ENCODE peak calls at places on chromosome 7, in ten cellular contexts. B is activated CD8-positive, alpha-beta memory T cell treated with anti-CD3 and anti-CD28 coated beads, Interleukin-2, amount 50 U/mL, for 4 hours; M is posterior cingulate gyrus; W is amniotic epithelial cell; Q is foreskin fibroblast; O is NCI-H774; P is cerebellum; U is ELR; Y is Jurkat, Clone E6-1; A is effector CD4-positive, alpha-beta T cell. C is an unnamed sample.
A peak's percentile ranks its signal among the peaks of the same experiment; 100 is the strongest.

GRCh38 chr7:19413444-19413965 is 268.3 kb upstream of the FERD3L start:
- DNase-seq in B (no peak), M (no peak), W (no peak), Q (no peak), O (peak; percentile 35), P (no peak), U (no peak), Y (no peak), A (no peak), C (no peak)

GRCh38 chr7:140541513-140542192 is 62.3 kb upstream of the MKRN1 start:
- DNase-seq in B (no peak), M (no peak), W (peak; percentile 95), Q (peak; percentile 74), O (no peak), P (peak; percentile 24), U (peak; percentile 93), Y (no peak), A (no peak), C (peak; percentile 81)

GRCh38 chr7:142887282-142888015 is 1.9 kb upstream of the TRPV6 start:
- DNase-seq in B (no peak), M (no peak), W (no peak), Q (no peak), O (no peak), P (no peak), U (no peak), Y (no peak), A (no peak), C (no peak)

GRCh38 chr7:3063016-3063753 is 19.5 kb upstream of the CARD11 start:
- DNase-seq in B (peak; percentile 79), M (no peak), W (no peak), Q (no peak), O (no peak), P (no peak), U (no peak), Y (no peak), A (no peak), C (no peak)

GRCh38 chr7:43249808-43250145 is 137.3 kb downstream of the HECW1 start:
- DNase-seq in B (no peak), M (no peak), W (peak; percentile 59), Q (peak; percentile 18), O (no peak), P (no peak), U (peak; percentile 8), Y (no peak), A (no peak), C (no peak)

GRCh38 chr7:151091431-151091830 is 5.2 kb downstream of the AGAP3 start:
- DNase-seq in B (no peak), M (no peak), W (no peak), Q (no peak), O (no peak), P (no peak), U (peak; percentile 38), Y (no peak), A (no peak), C (no peak)

GRCh38 chr7:120876922-120877321 is 19.0 kb upstream of the TSPAN12 start:
- DNase-seq in B (no peak), M (no peak), W (no peak), Q (no peak), O (no peak), P (no peak), U (no peak), Y (no peak), A (no peak), C (no peak)

GRCh38 chr7:33692956-33693355 is 212.4 kb upstream of the BMPER start:
- DNase-seq in B (no peak), M (no peak), W (peak; percentile 70), Q (peak; percentile 78), O (no peak), P (no peak), U (peak; percentile 77), Y (no peak), A (no peak), C (no peak)

GRCh38 chr7:101245147-101245668 is 327 bp upstream of the FIS1 start:
- DNase-seq in B (no peak), M (no peak), W (no peak), Q (no peak), O (no peak), P (no peak), U (no peak), Y (no peak), A (no peak), C (no peak)

GRCh38 chr7:45215611-45216062 is 58.0 kb downstream of the RAMP3 start:
- DNase-seq in B (no peak), M (no peak), W (no peak), Q (no peak), O (peak; percentile 47), P (peak; percentile 42), U (no peak), Y (no peak), A (no peak), C (no peak)

GRCh38 chr7:92527300-92528187 is 776 bp downstream of the PEX1 start:
- DNase-seq in B (peak; percentile 40), M (peak; percentile 20), W (peak; percentile 27), Q (peak; percentile 42), O (peak; percentile 17), P (peak; percentile 26), U (peak; percentile 77), Y (no peak), A (peak; percentile 45), C (no peak)

GRCh38 chr7:1288996-1289551 is 56.4 kb downstream of the UNCX start:
- DNase-seq in B (no peak), M (no peak), W (no peak), Q (no peak), O (no peak), P (no peak), U (no peak), Y (no peak), A (no peak), C (no peak)

GRCh38 chr7:42070068-42070467 is 166.9 kb downstream of the GLI3 start:
- DNase-seq in B (no peak), M (no peak), W (peak; percentile 93), Q (peak; percentile 70), O (no peak), P (no peak), U (peak; percentile 84), Y (no peak), A (no peak), C (peak; percentile 34)